ENCODE peak calls at places on chromosome 17, in six cellular contexts. F, A, U, V, C and O are unnamed samples.

GRCh38 chr17:59369026-59369724 is 37.7 kb downstream of the YPEL2 start:
- DNase-seq in C (no peak), A (no peak), V (no peak), U (no peak), F (no peak), O (no peak)

GRCh38 chr17:72710834-72711233 is 381.7 kb downstream of the SLC39A11 start:
- DNase-seq in V (no peak), U (no peak), C (no peak), F (no peak), A (peak; percentile 70), O (no peak)

GRCh38 chr17:50681260-50682200 is 26.2 kb downstream of the ANKRD40 start:
- DNase-seq in F (peak; percentile 75), C (no peak), V (no peak), A (peak; percentile 69), U (no peak), O (no peak)

GRCh38 chr17:8776861-8777260 is 18.5 kb upstream of the SPDYE4 start:
- DNase-seq in U (no peak), C (no peak), A (no peak), V (no peak), F (no peak), O (no peak)

GRCh38 chr17:74345433-74346241 is 16.0 kb downstream of the BTBD17 start:
- DNase-seq in F (no peak), V (no peak), C (no peak), A (no peak), U (no peak), O (no peak)

GRCh38 chr17:81097943-81098308 is 63.0 kb downstream of the BAIAP2 start:
- DNase-seq in V (no peak), F (peak; percentile 72), A (peak; percentile 42), U (no peak), C (no peak), O (no peak)

GRCh38 chr17:61280338-61280737 is 119.3 kb upstream of the TBX2 start:
- DNase-seq in C (no peak), V (no peak), U (no peak), A (no peak), F (no peak), O (no peak)

GRCh38 chr17:73267648-73268537 is 6.2 kb upstream of the CPSF4L start:
- DNase-seq in C (no peak), V (no peak), U (no peak), F (no peak), A (peak; percentile 88), O (no peak)

GRCh38 chr17:22131740-22132139 is 439.4 kb downstream of the KCNJ18 start:
- DNase-seq in A (no peak), U (no peak), V (no peak), C (no peak), F (no peak), O (no peak)

GRCh38 chr17:50028207-50029120 is 27.4 kb upstream of the ITGA3 start:
- DNase-seq in A (no peak), F (no peak), U (no peak), V (no peak), C (no peak), O (no peak)

GRCh38 chr17:72931163-72931562 is 161.3 kb downstream of the SLC39A11 start:
- DNase-seq in U (no peak), V (peak; percentile 25), F (no peak), C (peak; percentile 47), A (no peak), O (peak; percentile 32)

GRCh38 chr17:78759203-78759968 is 22.7 kb downstream of the CYTH1 start:
- DNase-seq in U (no peak), C (no peak), F (no peak), A (no peak), V (no peak), O (no peak)

GRCh38 chr17:4101127-4101798 is 41.6 kb downstream of the ZZEF1 start:
- DNase-seq in F (no peak), A (no peak), C (no peak), V (peak; percentile 20), U (no peak), O (no peak)

GRCh38 chr17:62562656-62563055 is 64.8 kb upstream of the MRC2 start:
- DNase-seq in A (peak; percentile 76), U (no peak), V (no peak), F (no peak), C (no peak), O (no peak)

GRCh38 chr17:68389041-68389440 is 68.3 kb downstream of the WIPI1 start:
- DNase-seq in C (no peak), V (no peak), A (no peak), U (no peak), F (no peak), O (no peak)

GRCh38 chr17:3903881-3904286 is 11.0 kb upstream of the CAMKK1 start:
- DNase-seq in F (no peak), C (no peak), A (no peak), V (no peak), U (no peak), O (no peak)

GRCh38 chr17:4786111-4786491 is at the start of gene VMO1:
- DNase-seq in V (no peak), U (no peak), A (no peak), C (no peak), F (no peak), O (no peak)

GRCh38 chr17:39173539-39174274 is 7.7 kb upstream of the ARL5C start:
- DNase-seq in F (no peak), U (no peak), V (no peak), A (no peak), C (no peak), O (no peak)

GRCh38 chr17:82831041-82831817 is 8.6 kb downstream of the ZNF750 start:
- DNase-seq in F (no peak), U (no peak), V (no peak), A (no peak), C (no peak), O (no peak)

GRCh38 chr17:21361020-21361809 is 14.9 kb upstream of the KCNJ12 start:
- DNase-seq in C (no peak), U (no peak), F (no peak), A (no peak), V (no peak), O (no peak)

GRCh38 chr17:16407911-16408588 is 7.3 kb upstream of the TRPV2 start:
- DNase-seq in V (peak; percentile 96), C (peak; percentile 79), U (peak; percentile 69), F (peak; percentile 33), A (peak; percentile 51), O (peak; percentile 81)

GRCh38 chr17:16406742-16407674 is 8.4 kb upstream of the TRPV2 start:
- DNase-seq in A (no peak), C (peak; percentile 50), V (peak; percentile 43), F (peak; percentile 32), U (peak; percentile 88), O (no peak)
- TF ChIP-seq TAF1 in A (no peak), C (no peak), V (no peak), F (no peak), U (peak; percentile 52), O (no peak)

GRCh38 chr17:75514299-75515228 is 773 bp downstream of the CASKIN2 start:
- DNase-seq in U (peak; percentile 64), F (peak; percentile 42), A (no peak), V (no peak), C (no peak), O (no peak)

GRCh38 chr17:75516255-75516618 is at the start of gene TSEN54:
- DNase-seq in C (peak; percentile 100), A (peak; percentile 78), U (peak; percentile 93), V (peak; percentile 33), F (peak; percentile 91), O (peak; percentile 99)

GRCh38 chr17:75515523-75516254 is at the start of gene CASKIN2:
- DNase-seq in C (peak; percentile 93), A (peak; percentile 86), F (peak; percentile 96), V (peak; percentile 30), U (peak; percentile 99), O (peak; percentile 94)

GRCh38 chr17:75513667-75514052 is 1.7 kb downstream of the CASKIN2 start:
- DNase-seq in A (no peak), V (no peak), U (no peak), F (no peak), C (no peak), O (no peak)

DNA sequence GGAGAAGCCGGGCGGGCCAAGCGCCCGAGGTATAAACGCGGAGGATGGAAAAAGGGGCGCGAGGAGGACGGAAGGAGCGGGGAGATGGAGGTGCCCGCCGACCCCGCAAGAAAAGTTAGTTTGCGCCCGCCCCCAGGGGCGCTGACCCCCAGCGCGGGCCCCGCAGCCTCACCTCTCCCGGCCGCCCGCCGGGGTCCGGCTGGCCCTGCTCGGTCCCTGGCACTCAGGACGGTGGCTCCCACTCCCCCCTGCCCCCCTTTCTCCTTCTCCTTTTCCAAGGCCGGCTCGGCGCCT is 161 bp downstream of the CASKIN2 start:
- DNase-seq in A (no peak), U (no peak), F (no peak), C (no peak), V (no peak), O (no peak)
- TF ChIP-seq POLR2A in A (no peak), U (peak; percentile 61), F (no peak), C (no peak), V (no peak), O (no peak)

GRCh38 chr17:57140321-57140720 is 55.3 kb downstream of the AKAP1 start:
- DNase-seq in F (no peak), A (no peak), C (no peak), U (no peak), V (no peak), O (no peak)
- TF ChIP-seq TAF1 in F (no peak), A (no peak), C (no peak), U (no peak), V (no peak), O (no peak)

GRCh38 chr17:7479389-7480192 is at the start of gene ZBTB4:
- DNase-seq in F (peak; percentile 64), U (peak; percentile 69), C (peak; percentile 68), V (no peak), A (peak; percentile 59), O (peak; percentile 63)

GRCh38 chr17:7477392-7478275 is 1.8 kb downstream of the ZBTB4 start:
- DNase-seq in U (no peak), C (no peak), A (peak; percentile 31), F (no peak), V (no peak), O (no peak)

GRCh38 chr17:7476951-7477350 is 2.5 kb downstream of the ZBTB4 start:
- DNase-seq in A (no peak), V (no peak), U (no peak), C (no peak), F (no peak), O (no peak)

GRCh38 chr17:7479139-7479388 is 367 bp downstream of the ZBTB4 start:
- DNase-seq in V (no peak), C (no peak), F (no peak), A (no peak), U (no peak), O (no peak)

DNA sequence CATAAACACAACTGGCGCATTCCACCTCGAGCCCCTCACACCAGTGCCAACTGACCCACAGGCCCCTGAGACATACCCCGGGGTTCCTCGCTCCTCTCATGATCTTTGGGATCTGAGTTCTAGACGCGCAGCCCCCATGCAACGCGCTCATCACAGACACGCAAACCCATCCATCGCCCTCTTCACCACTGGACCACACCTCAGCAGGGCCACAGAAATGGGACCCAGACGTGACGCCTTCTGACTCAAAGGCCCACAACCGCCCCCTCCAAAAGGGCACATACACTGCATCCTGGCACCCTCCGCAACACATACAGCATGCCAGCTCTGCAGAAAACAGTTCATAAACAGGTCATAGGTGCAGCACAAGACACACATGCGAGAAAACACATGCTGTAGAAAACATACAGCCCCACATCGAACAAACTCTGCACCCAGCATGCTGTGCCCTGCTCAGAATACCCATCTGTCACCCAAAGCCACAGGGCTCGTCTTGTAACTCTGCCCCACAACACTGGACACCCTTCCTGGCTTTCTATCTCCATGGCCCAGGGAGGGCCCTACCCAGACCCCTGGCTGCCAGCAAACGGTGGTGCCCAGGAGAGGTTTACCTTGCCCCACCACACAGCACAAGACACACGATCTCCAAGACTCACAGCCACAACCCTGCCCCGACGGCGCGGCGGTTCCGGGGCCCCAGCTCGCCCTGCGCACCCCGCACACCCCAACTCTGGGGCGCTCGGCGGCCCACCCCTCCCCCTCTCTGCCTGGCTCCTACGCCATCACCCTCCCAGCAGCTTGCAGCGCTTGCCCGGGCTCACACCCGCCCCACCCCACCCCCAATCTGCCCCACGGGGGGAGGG is 924 bp downstream of the ZBTB4 start:
- DNase-seq in F (peak; percentile 67), C (peak; percentile 70), U (peak; percentile 69), V (no peak), A (no peak), O (peak; percentile 66)
- TF ChIP-seq POLR2A in F (no peak), C (no peak), U (no peak), V (peak; percentile 52), A (no peak), O (no peak)